ENCODE peak calls at places on chromosome 19, in four cellular contexts. One of them, this sample, is unnamed.
A peak's percentile ranks its signal among the peaks of the same experiment; 100 is the strongest.

GRCh38 chr19:10113964-10114650 is 2.6 kb downstream of the P2RY11 start:
- DNase-seq in transverse colon: no peak
- DNase-seq in GM23338: peak; percentile 46
- DNase-seq in PC-9: no peak
- DNase-seq in this sample: no peak

GRCh38 chr19:7983286-7983950 is 22.0 kb downstream of the ELAVL1 start:
- DNase-seq in transverse colon: no peak
- DNase-seq in GM23338: no peak
- DNase-seq in PC-9: no peak
- DNase-seq in this sample: no peak

GRCh38 chr19:46489445-46490272 is 6.0 kb downstream of the PNMA8B start:
- DNase-seq in transverse colon: peak; percentile 26
- DNase-seq in GM23338: peak; percentile 71
- DNase-seq in PC-9: no peak
- DNase-seq in this sample: peak; percentile 85

GRCh38 chr19:39031368-39032163 is 783 bp downstream of the FBXO27 start:
- DNase-seq in transverse colon: peak; percentile 90
- DNase-seq in GM23338: peak; percentile 99
- DNase-seq in PC-9: peak; percentile 94
- DNase-seq in this sample: peak; percentile 96

GRCh38 chr19:46471116-46471733 is at the start of gene PNMA8A:
- DNase-seq in transverse colon: peak; percentile 24
- DNase-seq in GM23338: peak; percentile 96
- DNase-seq in PC-9: no peak
- DNase-seq in this sample: peak; percentile 87

GRCh38 chr19:32196690-32197420 is 148.6 kb upstream of the ZNF507 start:
- DNase-seq in transverse colon: no peak
- DNase-seq in GM23338: no peak
- DNase-seq in PC-9: no peak
- DNase-seq in this sample: no peak

GRCh38 chr19:1725100-1726064 is 27.9 kb upstream of the ONECUT3 start:
- DNase-seq in transverse colon: peak; percentile 12
- DNase-seq in GM23338: peak; percentile 89
- DNase-seq in PC-9: no peak
- DNase-seq in this sample: peak; percentile 73

GRCh38 chr19:40612831-40613668 is 11.9 kb downstream of the LTBP4 start:
- DNase-seq in transverse colon: peak; percentile 70
- DNase-seq in GM23338: peak; percentile 93
- DNase-seq in PC-9: peak; percentile 56
- DNase-seq in this sample: peak; percentile 76

GRCh38 chr19:55489711-55490477 is 1.7 kb downstream of the SSC5D start:
- DNase-seq in transverse colon: no peak
- DNase-seq in GM23338: no peak
- DNase-seq in PC-9: no peak
- DNase-seq in this sample: no peak

GRCh38 chr19:41860419-41861097 is 503 bp downstream of the RPS19 start:
- DNase-seq in transverse colon: no peak
- DNase-seq in GM23338: no peak
- DNase-seq in PC-9: no peak
- DNase-seq in this sample: no peak

GRCh38 chr19:1475751-1476437 is 3.1 kb downstream of the C19orf25 start:
- DNase-seq in transverse colon: no peak
- DNase-seq in GM23338: no peak
- DNase-seq in PC-9: no peak
- DNase-seq in this sample: no peak

GRCh38 chr19:39156230-39156890 is 30.8 kb downstream of the PAK4 start:
- DNase-seq in transverse colon: no peak
- DNase-seq in GM23338: no peak
- DNase-seq in PC-9: no peak
- DNase-seq in this sample: no peak

GRCh38 chr19:16295071-16295470 is 29.6 kb upstream of the KLF2 start:
- DNase-seq in transverse colon: no peak
- DNase-seq in GM23338: no peak
- DNase-seq in PC-9: no peak
- DNase-seq in this sample: peak; percentile 49

GRCh38 chr19:29974701-29975100 is 32.7 kb downstream of the URI1 start:
- DNase-seq in transverse colon: no peak
- DNase-seq in GM23338: no peak
- DNase-seq in PC-9: no peak
- DNase-seq in this sample: no peak

GRCh38 chr19:49950956-49951526 is 9.9 kb downstream of the SIGLEC11 start:
- DNase-seq in transverse colon: no peak
- DNase-seq in GM23338: no peak
- DNase-seq in PC-9: no peak
- DNase-seq in this sample: no peak

GRCh38 chr19:18419699-18420460 is 682 bp downstream of the SSBP4 start:
- DNase-seq in transverse colon: peak; percentile 65
- DNase-seq in GM23338: peak; percentile 55
- DNase-seq in PC-9: no peak
- DNase-seq in this sample: no peak

GRCh38 chr19:48111280-48111679 is 663 bp upstream of the PLA2G4C start:
- DNase-seq in transverse colon: no peak
- DNase-seq in GM23338: peak; percentile 45
- DNase-seq in PC-9: no peak
- DNase-seq in this sample: no peak

GRCh38 chr19:928471-929259 is 2.8 kb downstream of the ARID3A start:
- DNase-seq in transverse colon: no peak
- DNase-seq in GM23338: no peak
- DNase-seq in PC-9: no peak
- DNase-seq in this sample: no peak

GRCh38 chr19:13417054-13417453 is 89.2 kb downstream of the CACNA1A start:
- DNase-seq in transverse colon: no peak
- DNase-seq in GM23338: no peak
- DNase-seq in PC-9: no peak
- DNase-seq in this sample: peak; percentile 34

GRCh38 chr19:424546-424945 is 15.6 kb upstream of the C2CD4C start:
- DNase-seq in transverse colon: no peak
- DNase-seq in GM23338: no peak
- DNase-seq in PC-9: no peak
- DNase-seq in this sample: no peak

GRCh38 chr19:47848871-47849473 is 10.1 kb upstream of the TPRX2 start:
- DNase-seq in transverse colon: no peak
- DNase-seq in GM23338: peak; percentile 93
- DNase-seq in PC-9: no peak
- DNase-seq in this sample: peak; percentile 35

GRCh38 chr19:43618921-43619261 is 538 bp downstream of the ZNF428 start:
- DNase-seq in transverse colon: no peak
- DNase-seq in GM23338: no peak
- DNase-seq in PC-9: no peak
- DNase-seq in this sample: peak; percentile 77

GRCh38 chr19:33286899-33287298 is 15.4 kb downstream of the CEBPA start:
- DNase-seq in transverse colon: no peak
- DNase-seq in GM23338: no peak
- DNase-seq in PC-9: no peak
- DNase-seq in this sample: no peak

GRCh38 chr19:36528921-36529518 is 949 bp upstream of the ZNF260 start:
- DNase-seq in transverse colon: no peak
- DNase-seq in GM23338: peak; percentile 58
- DNase-seq in PC-9: no peak
- DNase-seq in this sample: peak; percentile 17

GRCh38 chr19:47511681-47512080 is 3.2 kb downstream of the NAPA start:
- DNase-seq in transverse colon: no peak
- DNase-seq in GM23338: no peak
- DNase-seq in PC-9: no peak
- DNase-seq in this sample: no peak

GRCh38 chr19:3034845-3035541 is 5.9 kb upstream of the TLE2 start:
- DNase-seq in transverse colon: peak; percentile 64
- DNase-seq in GM23338: peak; percentile 53
- DNase-seq in PC-9: no peak
- DNase-seq in this sample: no peak
- H3K27ac ChIP-seq in transverse colon: peak overlapping the region; percentile 95
- H3K27ac ChIP-seq in GM23338: no peak overlapping the region
- H3K27ac ChIP-seq in PC-9: peak overlapping the region; percentile 52
- H3K27ac ChIP-seq in this sample: peak overlapping the region; percentile 96

GRCh38 chr19:4380254-4380727 is 20.1 kb downstream of the SH3GL1 start:
- DNase-seq in transverse colon: no peak
- DNase-seq in GM23338: no peak
- DNase-seq in PC-9: no peak
- DNase-seq in this sample: peak; percentile 68

GRCh38 chr19:4379383-4380253 is 20.7 kb downstream of the SH3GL1 start:
- DNase-seq in transverse colon: no peak
- DNase-seq in GM23338: no peak
- DNase-seq in PC-9: peak; percentile 88
- DNase-seq in this sample: no peak

GRCh38 chr19:4376245-4376990 is 23.9 kb downstream of the SH3GL1 start:
- DNase-seq in transverse colon: no peak
- DNase-seq in GM23338: peak; percentile 57
- DNase-seq in PC-9: peak; percentile 76
- DNase-seq in this sample: no peak

GRCh38 chr19:4376991-4377781 is 23.2 kb downstream of the SH3GL1 start:
- DNase-seq in transverse colon: no peak
- DNase-seq in GM23338: no peak
- DNase-seq in PC-9: peak; percentile 93
- DNase-seq in this sample: no peak

DNA sequence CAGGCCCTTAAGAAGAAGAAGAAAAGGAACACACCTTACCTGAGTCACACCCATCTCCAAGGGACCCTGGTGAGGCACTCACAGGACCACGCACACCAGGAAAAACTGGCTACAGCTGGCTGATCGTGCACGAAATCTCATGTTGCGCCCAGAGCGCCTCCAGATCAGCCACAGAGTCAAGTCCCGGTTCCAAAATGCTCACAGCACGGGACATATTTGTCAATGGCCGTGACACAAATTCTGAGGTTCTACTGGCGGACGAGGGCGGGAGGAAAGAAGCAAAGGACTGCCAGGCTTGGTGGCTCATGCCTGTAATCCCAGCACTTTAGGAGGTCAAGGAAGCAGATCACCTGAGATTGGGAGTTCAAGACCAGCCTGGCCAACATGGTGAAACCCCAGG is 21.5 kb downstream of the SH3GL1 start:
- DNase-seq in transverse colon: no peak
- DNase-seq in GM23338: no peak
- DNase-seq in PC-9: no peak
- DNase-seq in this sample: no peak
- H3K4me1 ChIP-seq in transverse colon: peaks cover 51% of the 10 kb centered on the region
- H3K4me1 ChIP-seq in GM23338: peaks cover 29% of the 10 kb centered on the region
- H3K4me1 ChIP-seq in PC-9: peaks cover 61% of the 10 kb centered on the region
- H3K4me1 ChIP-seq in this sample: peaks cover 38% of the 10 kb centered on the region

GRCh38 chr19:17415107-17415506 is 4.7 kb upstream of the MVB12A start:
- DNase-seq in transverse colon: no peak
- DNase-seq in GM23338: peak; percentile 92
- DNase-seq in PC-9: no peak
- DNase-seq in this sample: no peak
- H3K27ac ChIP-seq in transverse colon: no peak overlapping the region
- H3K27ac ChIP-seq in GM23338: peak overlapping the region; percentile 39
- H3K27ac ChIP-seq in PC-9: no peak overlapping the region
- H3K27ac ChIP-seq in this sample: peak overlapping the region; percentile 9

GRCh38 chr19:45451181-45451849 is 16.5 kb upstream of the FOSB start:
- DNase-seq in transverse colon: peak; percentile 54
- DNase-seq in GM23338: peak; percentile 53
- DNase-seq in PC-9: peak; percentile 57
- DNase-seq in this sample: peak; percentile 51
- H3K4me1 ChIP-seq in transverse colon: peaks cover 50% of the 10 kb centered on the region
- H3K4me1 ChIP-seq in GM23338: peaks cover 8% of the 10 kb centered on the region
- H3K4me1 ChIP-seq in PC-9: peaks cover 59% of the 10 kb centered on the region
- H3K4me1 ChIP-seq in this sample: peaks cover 16% of the 10 kb centered on the region

DNA sequence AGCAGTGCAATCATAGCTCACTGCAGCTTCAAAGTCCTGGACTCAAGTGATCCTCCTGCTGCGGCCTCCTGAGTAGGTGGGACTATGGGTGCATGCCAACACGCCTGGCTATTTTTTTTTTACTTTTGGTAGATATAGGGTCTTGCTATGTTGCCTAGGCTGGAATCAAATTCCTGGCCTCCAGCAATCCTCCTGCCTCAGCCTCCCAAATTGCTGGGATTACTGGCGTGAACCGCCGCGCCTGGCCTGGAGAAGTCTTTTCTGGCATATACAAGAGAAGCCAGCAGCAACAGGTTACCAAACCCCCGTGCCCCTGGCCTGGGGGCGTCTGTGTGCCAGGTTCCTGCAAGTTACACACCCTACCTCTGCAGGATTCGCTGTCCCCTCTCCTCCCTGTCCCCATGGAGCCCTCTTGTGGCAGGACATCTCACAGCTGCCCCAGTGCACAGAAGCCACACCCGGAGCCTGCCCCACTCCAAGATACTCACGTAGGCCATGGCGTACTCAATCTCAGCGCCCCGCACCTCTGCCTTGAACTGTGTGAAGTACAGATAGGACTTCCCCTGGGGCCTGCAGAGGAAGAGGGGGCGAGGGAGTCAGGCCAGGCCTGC is 9.9 kb downstream of the MYDGF start:
- DNase-seq in transverse colon: peak; percentile 33
- DNase-seq in GM23338: peak; percentile 79
- DNase-seq in PC-9: no peak
- DNase-seq in this sample: no peak
- H3K27ac ChIP-seq in transverse colon: no peak overlapping the region
- H3K27ac ChIP-seq in GM23338: no peak overlapping the region
- H3K27ac ChIP-seq in PC-9: no peak overlapping the region
- H3K27ac ChIP-seq in this sample: no peak overlapping the region

GRCh38 chr19:15288146-15288963 is 44.0 kb downstream of the BRD4 start:
- DNase-seq in transverse colon: no peak
- DNase-seq in GM23338: no peak
- DNase-seq in PC-9: no peak
- DNase-seq in this sample: peak; percentile 80
- H3K4me1 ChIP-seq in transverse colon: peaks cover 72% of the 10 kb centered on the region
- H3K4me1 ChIP-seq in GM23338: peaks cover 86% of the 10 kb centered on the region
- H3K4me1 ChIP-seq in PC-9: peaks cover 33% of the 10 kb centered on the region
- H3K4me1 ChIP-seq in this sample: peaks cover 63% of the 10 kb centered on the region

GRCh38 chr19:57599761-57600383 is at the start of gene ZNF530:
- DNase-seq in transverse colon: peak; percentile 94
- DNase-seq in GM23338: peak; percentile 97
- DNase-seq in PC-9: peak; percentile 82
- DNase-seq in this sample: peak; percentile 97
- H3K27ac ChIP-seq in transverse colon: peak within 1 kb of the TSS; percentile 32
- H3K27ac ChIP-seq in GM23338: no peak within 1 kb of the TSS
- H3K27ac ChIP-seq in PC-9: no peak within 1 kb of the TSS
- H3K27ac ChIP-seq in this sample: no peak within 1 kb of the TSS

GRCh38 chr19:35458821-35459391 is 10.8 kb downstream of the FFAR2 start:
- DNase-seq in transverse colon: no peak
- DNase-seq in GM23338: no peak
- DNase-seq in PC-9: no peak
- DNase-seq in this sample: no peak
- H3K4me1 ChIP-seq in transverse colon: peaks cover 8% of the 10 kb centered on the region
- H3K4me1 ChIP-seq in GM23338: no peaks in the 10 kb centered on the region
- H3K4me1 ChIP-seq in PC-9: no peaks in the 10 kb centered on the region
- H3K4me1 ChIP-seq in this sample: peaks cover 3% of the 10 kb centered on the region

GRCh38 chr19:56562766-56563165 is 4.5 kb upstream of the ZNF470 start:
- DNase-seq in transverse colon: no peak
- DNase-seq in GM23338: no peak
- DNase-seq in PC-9: no peak
- DNase-seq in this sample: no peak
- H3K27ac ChIP-seq in transverse colon: no peak overlapping the region
- H3K27ac ChIP-seq in GM23338: no peak overlapping the region
- H3K27ac ChIP-seq in PC-9: no peak overlapping the region
- H3K27ac ChIP-seq in this sample: no peak overlapping the region

This sample was measured in testis.